ENCODE peak calls at places on chromosome 13, in nine cellular contexts. N is kidney; T is A673; I is AG08395; K is stimulated activated CD8-positive, alpha-beta memory T cell treated with anti-CD3 and anti-CD28 coated beads, Interleukin-15, amount 100 ng/mL, for 1 hour; B is fibroblast of villous mesenchyme; U is fibroblast of lung; Q is activated T-cell treated with anti-CD3 and anti-CD28 coated beads for 1 hour; S is heart left ventricle. G is an unnamed sample.

GRCh38 chr13:43611631-43612416 is 174.9 kb downstream of the ENOX1 start:
- DNase-seq in K (no peak), I (no peak), U (no peak), B (no peak), S (no peak), N (no peak), Q (no peak), T (no peak), G (no peak)

GRCh38 chr13:22505489-22505888 is 675.3 kb upstream of the SGCG start:
- DNase-seq in Q (no peak), B (peak), U (peak), N (no peak), S (no peak), K (no peak), I (no peak), T (no peak), G (peak)

GRCh38 chr13:32040689-32041088 is 9.1 kb downstream of the FRY start:
- DNase-seq in K (no peak), U (no peak), N (no peak), T (no peak), I (no peak), B (no peak), S (no peak), Q (no peak), G (no peak)

GRCh38 chr13:112897956-112898785 is 70.8 kb upstream of the MCF2L start:
- DNase-seq in U (no peak), T (no peak), S (peak), I (no peak), B (no peak), Q (no peak), N (peak), K (no peak), G (no peak)

GRCh38 chr13:37443538-37443937 is 155.0 kb downstream of the POSTN start:
- DNase-seq in S (no peak), K (no peak), N (no peak), I (peak), T (no peak), U (peak), Q (no peak), B (peak), G (peak)

GRCh38 chr13:110509971-110510786 is 51.3 kb downstream of the RAB20 start:
- DNase-seq in B (no peak), I (peak), S (peak), N (no peak), U (no peak), T (no peak), K (no peak), Q (no peak), G (no peak)

GRCh38 chr13:79483302-79483701 is 2.3 kb downstream of the NDFIP2 start:
- DNase-seq in S (no peak), I (peak), B (peak), Q (no peak), U (peak), T (no peak), N (no peak), K (no peak), G (no peak)

GRCh38 chr13:98626298-98626940 is 49.5 kb upstream of the STK24 start:
- DNase-seq in K (no peak), I (no peak), Q (no peak), S (no peak), U (no peak), B (no peak), T (peak), N (no peak), G (no peak)

GRCh38 chr13:103039183-103039582 is 27.0 kb downstream of the SLC10A2 start:
- DNase-seq in K (no peak), I (no peak), B (no peak), T (no peak), Q (no peak), N (no peak), U (no peak), S (no peak), G (no peak)

GRCh38 chr13:62747152-62747551 is 1331.5 kb upstream of the PCDH20 start:
- DNase-seq in U (no peak), K (no peak), N (no peak), B (no peak), Q (no peak), I (no peak), T (peak), S (no peak), G (no peak)

GRCh38 chr13:100513987-100514670 is 74.5 kb downstream of the GGACT start:
- DNase-seq in Q (no peak), N (no peak), K (no peak), B (peak), I (no peak), S (no peak), U (peak), T (peak), G (no peak)

GRCh38 chr13:80047406-80047805 is 293.5 kb downstream of the SPRY2 start:
- DNase-seq in I (peak), T (no peak), U (peak), B (peak), S (no peak), K (no peak), Q (no peak), N (no peak), G (peak)

GRCh38 chr13:92972751-92973150 is 253.9 kb upstream of the GPC6 start:
- DNase-seq in U (no peak), S (no peak), N (no peak), I (no peak), B (no peak), K (no peak), T (no peak), Q (no peak), G (no peak)

GRCh38 chr13:29022968-29023367 is 202.8 kb downstream of the MTUS2 start:
- DNase-seq in B (no peak), Q (no peak), U (no peak), T (no peak), N (no peak), K (no peak), I (no peak), S (no peak), G (no peak)

GRCh38 chr13:110306340-110306959 is 507 bp downstream of the COL4A1 start:
- DNase-seq in K (no peak), B (peak), S (no peak), N (no peak), U (peak), I (no peak), T (peak), Q (no peak), G (peak)

GRCh38 chr13:98976941-98977340 is 923 bp downstream of the DOCK9 start:
- DNase-seq in T (no peak), I (no peak), K (no peak), Q (no peak), U (peak), S (no peak), N (no peak), B (peak), G (peak)

GRCh38 chr13:22229916-22230315 is 559.0 kb downstream of the FGF9 start:
- DNase-seq in Q (no peak), N (no peak), I (no peak), T (no peak), S (no peak), B (no peak), U (no peak), K (no peak), G (no peak)

GRCh38 chr13:94710881-94711560 is 1.3 kb downstream of the SOX21 start:
- DNase-seq in S (no peak), N (peak), T (peak), B (no peak), U (no peak), K (no peak), Q (no peak), I (no peak), G (no peak)

GRCh38 chr13:68076046-68076445 is 845.9 kb upstream of the PCDH9 start:
- DNase-seq in S (no peak), B (no peak), I (no peak), N (peak), K (no peak), Q (no peak), T (no peak), U (no peak), G (no peak)